ENCODE peak calls at places on chromosomes 13 and 19, in nine cellular contexts. X is stomach; S is MM.1S; O is CD4-positive, alpha-beta memory T cell; H is lower lobe of right lung; N is cardiac muscle cell; E is esophagus squamous epithelium; D is GM12878; B is MG63. I is an unnamed sample.

GRCh38 chr19:18898081-18898532 is 2.1 kb upstream of the CERS1 start:
- DNase-seq in E (no peak), O (no peak), N (peak; percentile 59), B (peak; percentile 74), D (no peak), H (no peak), X (no peak), S (no peak), I (no peak)

GRCh38 chr19:49866933-49867782 is at the start of gene PNKP:
- DNase-seq in H (peak; percentile 94), S (peak; percentile 95), B (peak; percentile 94), D (no peak), N (peak; percentile 94), O (peak; percentile 90), E (peak; percentile 84), X (peak; percentile 89), I (peak; percentile 91)

GRCh38 chr13:92158335-92158734 is 759.9 kb downstream of the GPC5 start:
- DNase-seq in N (no peak), O (no peak), E (no peak), X (no peak), S (no peak), B (peak; percentile 1), H (no peak), D (no peak), I (no peak)

GRCh38 chr19:43779820-43780219 is 953 bp downstream of the KCNN4 start:
- DNase-seq in X (no peak), D (no peak), B (no peak), S (no peak), O (no peak), H (no peak), N (no peak), E (no peak), I (no peak)

GRCh38 chr19:3210347-3211017 is 14.0 kb upstream of the CELF5 start:
- DNase-seq in N (peak; percentile 46), S (peak; percentile 40), X (peak; percentile 67), E (no peak), B (peak; percentile 38), O (peak; percentile 60), D (no peak), H (peak; percentile 77), I (peak; percentile 49)

GRCh38 chr19:29934257-29934656 is 7.8 kb upstream of the URI1 start:
- DNase-seq in H (no peak), E (no peak), X (no peak), O (no peak), S (no peak), N (no peak), D (no peak), B (no peak), I (no peak)

GRCh38 chr13:111919826-111920225 is 147.1 kb upstream of the SOX1 start:
- DNase-seq in D (no peak), N (no peak), B (no peak), O (no peak), X (no peak), E (no peak), H (no peak), S (no peak), I (no peak)

GRCh38 chr19:19508217-19508616 is 7.1 kb downstream of the TSSK6 start:
- DNase-seq in S (no peak), B (no peak), O (no peak), X (no peak), D (no peak), E (no peak), H (no peak), N (no peak), I (no peak)

GRCh38 chr13:99640260-99640659 is 139.0 kb downstream of the TM9SF2 start:
- DNase-seq in S (no peak), B (no peak), O (no peak), H (no peak), E (no peak), X (no peak), N (no peak), D (no peak), I (no peak)

GRCh38 chr13:21443171-21443570 is 15.9 kb downstream of the ZDHHC20 start:
- DNase-seq in B (no peak), E (no peak), N (no peak), S (no peak), O (no peak), X (no peak), D (no peak), H (no peak), I (no peak)

GRCh38 chr13:102293723-102294122 is 108.1 kb downstream of the FGF14 start:
- DNase-seq in B (no peak), S (no peak), N (no peak), E (no peak), D (no peak), X (no peak), H (no peak), O (no peak), I (no peak)

GRCh38 chr13:44739120-44739519 is 163.0 kb upstream of the TSC22D1 start:
- DNase-seq in O (no peak), N (no peak), X (no peak), D (no peak), B (no peak), E (no peak), S (no peak), H (no peak), I (no peak)

GRCh38 chr13:45928843-45929242 is 77.3 kb upstream of the SIAH3 start:
- DNase-seq in S (no peak), D (no peak), B (no peak), X (no peak), O (no peak), H (no peak), E (no peak), N (no peak), I (no peak)

GRCh38 chr13:85303630-85304029 is 495.6 kb downstream of the SLITRK6 start:
- DNase-seq in H (no peak), X (no peak), N (no peak), D (no peak), E (no peak), O (no peak), S (no peak), B (no peak), I (no peak)

GRCh38 chr13:102598061-102598460 is 1.3 kb downstream of the TPP2 start:
- DNase-seq in N (no peak), X (no peak), H (no peak), S (no peak), O (no peak), D (no peak), B (no peak), E (no peak), I (no peak)

DNA sequence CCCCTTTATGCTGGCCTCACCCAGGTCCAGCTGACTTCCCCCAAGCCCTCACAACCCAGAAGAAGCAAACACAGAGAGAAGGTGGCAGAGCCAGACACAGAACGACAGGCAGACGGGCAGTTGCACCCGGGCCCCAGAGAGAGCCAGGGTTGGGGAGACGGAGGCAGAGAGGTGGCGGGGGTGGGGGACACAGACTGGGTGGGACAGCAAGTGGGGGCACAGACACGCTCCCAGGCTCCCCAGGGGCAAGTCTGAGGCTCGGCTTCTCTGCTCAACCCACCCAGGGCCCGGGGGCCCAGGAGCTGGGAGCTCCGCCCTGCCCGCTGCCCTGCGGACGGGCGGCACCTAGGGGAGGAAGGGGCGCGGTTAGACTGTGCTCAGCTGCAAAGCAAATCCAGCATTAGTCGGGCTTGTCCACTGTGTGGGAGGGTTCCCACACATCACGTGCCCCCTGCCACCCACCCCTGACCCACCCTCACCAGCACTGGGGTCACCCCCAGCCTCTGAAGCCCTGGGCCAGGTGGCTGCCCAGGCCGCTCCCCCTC is 31.3 kb upstream of the ASF1B start:
- DNase-seq in S (no peak), B (no peak), X (no peak), N (no peak), E (no peak), O (peak; percentile 31), D (no peak), H (no peak), I (peak; percentile 40)
- H3K4me3 ChIP-seq in S (no peak overlapping the region), B (no peak overlapping the region), X (no peak overlapping the region), N (no peak overlapping the region), E (no peak overlapping the region), O (peak overlapping the region; percentile 44), D (no peak overlapping the region), H (peak overlapping the region; percentile 11), I (peak overlapping the region; percentile 64)

GRCh38 chr19:1760020-1760419 is 6.7 kb downstream of the ONECUT3 start:
- DNase-seq in N (no peak), X (no peak), O (no peak), E (no peak), H (no peak), S (no peak), D (no peak), B (no peak), I (no peak)
- H3K27me3 ChIP-seq in N (peaks cover 100% of the 10 kb centered on the region), X (peaks cover 58% of the 10 kb centered on the region), O (peaks cover 44% of the 10 kb centered on the region), E (peaks cover 58% of the 10 kb centered on the region), H (peaks cover 98% of the 10 kb centered on the region), S (peaks cover 95% of the 10 kb centered on the region), D (peaks cover 15% of the 10 kb centered on the region), B (peaks cover 77% of the 10 kb centered on the region), I (peaks cover 50% of the 10 kb centered on the region)

DNA sequence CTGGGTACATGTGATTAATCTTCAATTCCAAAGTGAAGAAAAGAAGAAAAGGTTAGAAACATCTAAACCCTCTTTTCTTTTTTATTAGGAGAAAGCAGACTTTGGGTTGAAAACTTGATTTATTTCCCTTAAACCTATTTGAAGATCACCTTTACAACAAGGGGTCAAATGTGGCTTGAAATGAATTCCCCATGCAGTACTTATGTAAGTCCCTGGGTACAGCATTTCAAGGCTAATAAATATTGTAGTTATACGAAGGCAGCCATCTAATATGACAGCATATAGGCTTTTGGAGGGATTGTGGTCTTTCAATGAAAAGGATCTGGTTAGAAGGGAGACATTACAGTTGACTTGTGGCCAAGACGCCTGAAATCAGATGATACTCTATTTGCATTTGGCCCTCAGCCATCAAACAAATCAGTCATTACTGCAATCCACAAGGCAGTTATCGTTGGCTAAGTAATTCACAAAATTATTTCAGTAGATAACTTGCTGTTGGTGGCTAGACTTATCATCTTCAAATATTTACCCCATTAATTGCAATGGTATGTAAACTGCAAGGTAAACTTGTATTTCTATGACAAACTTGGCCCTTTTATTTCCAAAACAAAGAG is 242.7 kb downstream of the DCLK1 start:
- DNase-seq in E (no peak), B (no peak), X (no peak), N (no peak), O (no peak), S (no peak), H (no peak), D (no peak), I (no peak)
- H3K4me3 ChIP-seq in E (no peak overlapping the region), B (no peak overlapping the region), X (no peak overlapping the region), N (no peak overlapping the region), O (no peak overlapping the region), S (no peak overlapping the region), H (no peak overlapping the region), D (no peak overlapping the region), I (no peak overlapping the region)

GRCh38 chr13:27415116-27415515 is 9.3 kb upstream of the GTF3A start:
- DNase-seq in X (no peak), S (no peak), O (no peak), N (no peak), D (no peak), E (no peak), H (no peak), B (no peak), I (no peak)

GRCh38 chr13:27405521-27406134 is 18.8 kb upstream of the GTF3A start:
- DNase-seq in N (no peak), X (no peak), E (no peak), B (no peak), D (no peak), S (no peak), H (no peak), O (no peak), I (no peak)

GRCh38 chr13:27406178-27406939 is 18.1 kb upstream of the GTF3A start:
- DNase-seq in D (no peak), O (peak; percentile 60), N (peak; percentile 35), X (no peak), E (no peak), H (no peak), S (peak; percentile 55), B (no peak), I (no peak)

GRCh38 chr13:27408074-27408473 is 16.3 kb upstream of the GTF3A start:
- DNase-seq in N (peak; percentile 19), D (no peak), S (no peak), B (no peak), H (no peak), E (no peak), X (no peak), O (no peak), I (no peak)

GRCh38 chr13:27411393-27411792 is 13.0 kb upstream of the GTF3A start:
- DNase-seq in B (no peak), S (no peak), X (no peak), E (no peak), N (no peak), D (no peak), O (no peak), H (no peak), I (no peak)
- H3K27me3 ChIP-seq in B (peaks cover 4% of the 10 kb centered on the region), S (no peaks in the 10 kb centered on the region), X (no peaks in the 10 kb centered on the region), E (no peaks in the 10 kb centered on the region), N (peaks cover 14% of the 10 kb centered on the region), D (peaks cover 2% of the 10 kb centered on the region), O (no peaks in the 10 kb centered on the region), H (peaks cover 12% of the 10 kb centered on the region), I (peaks cover 7% of the 10 kb centered on the region)

I was measured in CD8-positive, alpha-beta memory T cell.